ENCODE peak calls at places on chromosomes 11 and 22, in nine cellular contexts. One of them, this sample, is unnamed.

GRCh38 chr22:46054878-46055158 is 77.9 kb upstream of the WNT7B start:
- DNase-seq in amniotic stem cell: no peak
- DNase-seq in GM12892: no peak
- DNase-seq in stimulated activated CD8-positive, alpha-beta memory T cell treated with anti-CD3 and anti-CD28 coated beads, Interleukin-15, amount 100 ng/mL, for 1 hour: no peak
- DNase-seq in stimulated activated effector memory CD8-positive, alpha-beta T cell treated with anti-CD3 and anti-CD28 coated beads, Interleukin-12 subunit alpha, Interleukin-12 subunit beta, amount 100 ng/mL, for 72 hours: no peak
- DNase-seq in AG10803: no peak
- DNase-seq in astrocyte of the hippocampus: no peak
- DNase-seq in naive thymus-derived CD8-positive, alpha-beta T cell: no peak
- DNase-seq in activated T-cell treated with anti-CD3 and anti-CD28 coated beads for 48 hours: no peak
- DNase-seq in this sample: no peak

GRCh38 chr11:26778000-26778757 is 56.3 kb upstream of the SLC5A12 start:
- DNase-seq in AG10803: peak
- DNase-seq in activated T-cell treated with anti-CD3 and anti-CD28 coated beads for 48 hours: no peak
- DNase-seq in amniotic stem cell: peak
- DNase-seq in stimulated activated effector memory CD8-positive, alpha-beta T cell treated with anti-CD3 and anti-CD28 coated beads, Interleukin-12 subunit alpha, Interleukin-12 subunit beta, amount 100 ng/mL, for 72 hours: no peak
- DNase-seq in GM12892: no peak
- DNase-seq in stimulated activated CD8-positive, alpha-beta memory T cell treated with anti-CD3 and anti-CD28 coated beads, Interleukin-15, amount 100 ng/mL, for 1 hour: no peak
- DNase-seq in astrocyte of the hippocampus: peak
- DNase-seq in naive thymus-derived CD8-positive, alpha-beta T cell: no peak
- DNase-seq in this sample: no peak

GRCh38 chr11:30245621-30246020 is 14.8 kb downstream of the FSHB start:
- DNase-seq in AG10803: no peak
- DNase-seq in astrocyte of the hippocampus: peak
- DNase-seq in GM12892: no peak
- DNase-seq in stimulated activated CD8-positive, alpha-beta memory T cell treated with anti-CD3 and anti-CD28 coated beads, Interleukin-15, amount 100 ng/mL, for 1 hour: no peak
- DNase-seq in amniotic stem cell: no peak
- DNase-seq in stimulated activated effector memory CD8-positive, alpha-beta T cell treated with anti-CD3 and anti-CD28 coated beads, Interleukin-12 subunit alpha, Interleukin-12 subunit beta, amount 100 ng/mL, for 72 hours: no peak
- DNase-seq in activated T-cell treated with anti-CD3 and anti-CD28 coated beads for 48 hours: no peak
- DNase-seq in naive thymus-derived CD8-positive, alpha-beta T cell: no peak
- DNase-seq in this sample: peak

GRCh38 chr11:65432133-65432650 is 9.6 kb downstream of the NEAT1 start:
- DNase-seq in activated T-cell treated with anti-CD3 and anti-CD28 coated beads for 48 hours: no peak
- DNase-seq in AG10803: peak
- DNase-seq in naive thymus-derived CD8-positive, alpha-beta T cell: no peak
- DNase-seq in amniotic stem cell: no peak
- DNase-seq in stimulated activated CD8-positive, alpha-beta memory T cell treated with anti-CD3 and anti-CD28 coated beads, Interleukin-15, amount 100 ng/mL, for 1 hour: no peak
- DNase-seq in astrocyte of the hippocampus: peak
- DNase-seq in stimulated activated effector memory CD8-positive, alpha-beta T cell treated with anti-CD3 and anti-CD28 coated beads, Interleukin-12 subunit alpha, Interleukin-12 subunit beta, amount 100 ng/mL, for 72 hours: no peak
- DNase-seq in GM12892: no peak
- DNase-seq in this sample: peak

GRCh38 chr11:62443390-62444201 is 24.8 kb downstream of the SCGB1A1 start:
- DNase-seq in activated T-cell treated with anti-CD3 and anti-CD28 coated beads for 48 hours: no peak
- DNase-seq in astrocyte of the hippocampus: no peak
- DNase-seq in stimulated activated effector memory CD8-positive, alpha-beta T cell treated with anti-CD3 and anti-CD28 coated beads, Interleukin-12 subunit alpha, Interleukin-12 subunit beta, amount 100 ng/mL, for 72 hours: no peak
- DNase-seq in naive thymus-derived CD8-positive, alpha-beta T cell: no peak
- DNase-seq in AG10803: peak
- DNase-seq in GM12892: no peak
- DNase-seq in amniotic stem cell: no peak
- DNase-seq in stimulated activated CD8-positive, alpha-beta memory T cell treated with anti-CD3 and anti-CD28 coated beads, Interleukin-15, amount 100 ng/mL, for 1 hour: no peak
- DNase-seq in this sample: peak

GRCh38 chr11:45089845-45090499 is 56.5 kb upstream of the PRDM11 start:
- DNase-seq in amniotic stem cell: no peak
- DNase-seq in activated T-cell treated with anti-CD3 and anti-CD28 coated beads for 48 hours: no peak
- DNase-seq in AG10803: peak
- DNase-seq in stimulated activated effector memory CD8-positive, alpha-beta T cell treated with anti-CD3 and anti-CD28 coated beads, Interleukin-12 subunit alpha, Interleukin-12 subunit beta, amount 100 ng/mL, for 72 hours: no peak
- DNase-seq in GM12892: no peak
- DNase-seq in stimulated activated CD8-positive, alpha-beta memory T cell treated with anti-CD3 and anti-CD28 coated beads, Interleukin-15, amount 100 ng/mL, for 1 hour: no peak
- DNase-seq in astrocyte of the hippocampus: peak
- DNase-seq in naive thymus-derived CD8-positive, alpha-beta T cell: no peak
- DNase-seq in this sample: peak

GRCh38 chr11:81574301-81574700 is 1159.4 kb downstream of the FAM181B start:
- DNase-seq in GM12892: no peak
- DNase-seq in stimulated activated effector memory CD8-positive, alpha-beta T cell treated with anti-CD3 and anti-CD28 coated beads, Interleukin-12 subunit alpha, Interleukin-12 subunit beta, amount 100 ng/mL, for 72 hours: no peak
- DNase-seq in stimulated activated CD8-positive, alpha-beta memory T cell treated with anti-CD3 and anti-CD28 coated beads, Interleukin-15, amount 100 ng/mL, for 1 hour: no peak
- DNase-seq in activated T-cell treated with anti-CD3 and anti-CD28 coated beads for 48 hours: no peak
- DNase-seq in amniotic stem cell: no peak
- DNase-seq in astrocyte of the hippocampus: no peak
- DNase-seq in naive thymus-derived CD8-positive, alpha-beta T cell: no peak
- DNase-seq in AG10803: no peak
- DNase-seq in this sample: no peak

GRCh38 chr11:103055174-103055890 is 36.6 kb downstream of the DCUN1D5 start:
- DNase-seq in activated T-cell treated with anti-CD3 and anti-CD28 coated beads for 48 hours: no peak
- DNase-seq in stimulated activated effector memory CD8-positive, alpha-beta T cell treated with anti-CD3 and anti-CD28 coated beads, Interleukin-12 subunit alpha, Interleukin-12 subunit beta, amount 100 ng/mL, for 72 hours: no peak
- DNase-seq in naive thymus-derived CD8-positive, alpha-beta T cell: no peak
- DNase-seq in AG10803: peak
- DNase-seq in stimulated activated CD8-positive, alpha-beta memory T cell treated with anti-CD3 and anti-CD28 coated beads, Interleukin-15, amount 100 ng/mL, for 1 hour: no peak
- DNase-seq in amniotic stem cell: peak
- DNase-seq in GM12892: no peak
- DNase-seq in astrocyte of the hippocampus: peak
- DNase-seq in this sample: peak

GRCh38 chr11:12556155-12556554 is 118.1 kb upstream of the TEAD1 start:
- DNase-seq in stimulated activated CD8-positive, alpha-beta memory T cell treated with anti-CD3 and anti-CD28 coated beads, Interleukin-15, amount 100 ng/mL, for 1 hour: no peak
- DNase-seq in GM12892: no peak
- DNase-seq in activated T-cell treated with anti-CD3 and anti-CD28 coated beads for 48 hours: no peak
- DNase-seq in stimulated activated effector memory CD8-positive, alpha-beta T cell treated with anti-CD3 and anti-CD28 coated beads, Interleukin-12 subunit alpha, Interleukin-12 subunit beta, amount 100 ng/mL, for 72 hours: no peak
- DNase-seq in naive thymus-derived CD8-positive, alpha-beta T cell: no peak
- DNase-seq in AG10803: peak
- DNase-seq in astrocyte of the hippocampus: peak
- DNase-seq in amniotic stem cell: no peak
- DNase-seq in this sample: peak

GRCh38 chr11:126426820-126427749 is 71.6 kb downstream of the ST3GAL4 start:
- DNase-seq in GM12892: no peak
- DNase-seq in amniotic stem cell: no peak
- DNase-seq in astrocyte of the hippocampus: no peak
- DNase-seq in stimulated activated effector memory CD8-positive, alpha-beta T cell treated with anti-CD3 and anti-CD28 coated beads, Interleukin-12 subunit alpha, Interleukin-12 subunit beta, amount 100 ng/mL, for 72 hours: no peak
- DNase-seq in AG10803: no peak
- DNase-seq in stimulated activated CD8-positive, alpha-beta memory T cell treated with anti-CD3 and anti-CD28 coated beads, Interleukin-15, amount 100 ng/mL, for 1 hour: no peak
- DNase-seq in naive thymus-derived CD8-positive, alpha-beta T cell: no peak
- DNase-seq in activated T-cell treated with anti-CD3 and anti-CD28 coated beads for 48 hours: no peak
- DNase-seq in this sample: no peak

GRCh38 chr11:65402790-65403189 is 16.4 kb downstream of the FRMD8 start:
- DNase-seq in naive thymus-derived CD8-positive, alpha-beta T cell: no peak
- DNase-seq in astrocyte of the hippocampus: no peak
- DNase-seq in amniotic stem cell: no peak
- DNase-seq in AG10803: no peak
- DNase-seq in stimulated activated effector memory CD8-positive, alpha-beta T cell treated with anti-CD3 and anti-CD28 coated beads, Interleukin-12 subunit alpha, Interleukin-12 subunit beta, amount 100 ng/mL, for 72 hours: no peak
- DNase-seq in GM12892: no peak
- DNase-seq in stimulated activated CD8-positive, alpha-beta memory T cell treated with anti-CD3 and anti-CD28 coated beads, Interleukin-15, amount 100 ng/mL, for 1 hour: no peak
- DNase-seq in activated T-cell treated with anti-CD3 and anti-CD28 coated beads for 48 hours: no peak
- DNase-seq in this sample: no peak

GRCh38 chr11:121958978-121959340 is 157.1 kb downstream of the BLID start:
- DNase-seq in stimulated activated CD8-positive, alpha-beta memory T cell treated with anti-CD3 and anti-CD28 coated beads, Interleukin-15, amount 100 ng/mL, for 1 hour: no peak
- DNase-seq in AG10803: peak
- DNase-seq in naive thymus-derived CD8-positive, alpha-beta T cell: no peak
- DNase-seq in amniotic stem cell: no peak
- DNase-seq in activated T-cell treated with anti-CD3 and anti-CD28 coated beads for 48 hours: no peak
- DNase-seq in astrocyte of the hippocampus: no peak
- DNase-seq in GM12892: no peak
- DNase-seq in stimulated activated effector memory CD8-positive, alpha-beta T cell treated with anti-CD3 and anti-CD28 coated beads, Interleukin-12 subunit alpha, Interleukin-12 subunit beta, amount 100 ng/mL, for 72 hours: no peak
- DNase-seq in this sample: peak

GRCh38 chr22:17858033-17858432 is 83.8 kb upstream of the BID start:
- DNase-seq in amniotic stem cell: no peak
- DNase-seq in AG10803: no peak
- DNase-seq in stimulated activated effector memory CD8-positive, alpha-beta T cell treated with anti-CD3 and anti-CD28 coated beads, Interleukin-12 subunit alpha, Interleukin-12 subunit beta, amount 100 ng/mL, for 72 hours: no peak
- DNase-seq in GM12892: no peak
- DNase-seq in activated T-cell treated with anti-CD3 and anti-CD28 coated beads for 48 hours: no peak
- DNase-seq in stimulated activated CD8-positive, alpha-beta memory T cell treated with anti-CD3 and anti-CD28 coated beads, Interleukin-15, amount 100 ng/mL, for 1 hour: no peak
- DNase-seq in astrocyte of the hippocampus: no peak
- DNase-seq in naive thymus-derived CD8-positive, alpha-beta T cell: no peak
- DNase-seq in this sample: no peak

GRCh38 chr11:44971185-44971584 is 20.5 kb upstream of the TP53I11 start:
- DNase-seq in GM12892: no peak
- DNase-seq in naive thymus-derived CD8-positive, alpha-beta T cell: no peak
- DNase-seq in stimulated activated CD8-positive, alpha-beta memory T cell treated with anti-CD3 and anti-CD28 coated beads, Interleukin-15, amount 100 ng/mL, for 1 hour: no peak
- DNase-seq in amniotic stem cell: no peak
- DNase-seq in activated T-cell treated with anti-CD3 and anti-CD28 coated beads for 48 hours: no peak
- DNase-seq in AG10803: no peak
- DNase-seq in astrocyte of the hippocampus: no peak
- DNase-seq in stimulated activated effector memory CD8-positive, alpha-beta T cell treated with anti-CD3 and anti-CD28 coated beads, Interleukin-12 subunit alpha, Interleukin-12 subunit beta, amount 100 ng/mL, for 72 hours: no peak
- DNase-seq in this sample: no peak

GRCh38 chr11:45960387-45961110 is 38.1 kb downstream of the LARGE2 start:
- DNase-seq in naive thymus-derived CD8-positive, alpha-beta T cell: no peak
- DNase-seq in stimulated activated CD8-positive, alpha-beta memory T cell treated with anti-CD3 and anti-CD28 coated beads, Interleukin-15, amount 100 ng/mL, for 1 hour: no peak
- DNase-seq in amniotic stem cell: no peak
- DNase-seq in activated T-cell treated with anti-CD3 and anti-CD28 coated beads for 48 hours: no peak
- DNase-seq in GM12892: no peak
- DNase-seq in AG10803: peak
- DNase-seq in astrocyte of the hippocampus: no peak
- DNase-seq in stimulated activated effector memory CD8-positive, alpha-beta T cell treated with anti-CD3 and anti-CD28 coated beads, Interleukin-12 subunit alpha, Interleukin-12 subunit beta, amount 100 ng/mL, for 72 hours: no peak
- DNase-seq in this sample: no peak

GRCh38 chr11:125257751-125258150 is 93.2 kb downstream of the PKNOX2 start:
- DNase-seq in amniotic stem cell: no peak
- DNase-seq in AG10803: no peak
- DNase-seq in stimulated activated effector memory CD8-positive, alpha-beta T cell treated with anti-CD3 and anti-CD28 coated beads, Interleukin-12 subunit alpha, Interleukin-12 subunit beta, amount 100 ng/mL, for 72 hours: no peak
- DNase-seq in activated T-cell treated with anti-CD3 and anti-CD28 coated beads for 48 hours: no peak
- DNase-seq in astrocyte of the hippocampus: no peak
- DNase-seq in stimulated activated CD8-positive, alpha-beta memory T cell treated with anti-CD3 and anti-CD28 coated beads, Interleukin-15, amount 100 ng/mL, for 1 hour: no peak
- DNase-seq in naive thymus-derived CD8-positive, alpha-beta T cell: no peak
- DNase-seq in GM12892: no peak
- DNase-seq in this sample: no peak

GRCh38 chr11:58525037-58525614 is 17.2 kb upstream of the OR5B21 start:
- DNase-seq in GM12892: peak
- DNase-seq in activated T-cell treated with anti-CD3 and anti-CD28 coated beads for 48 hours: no peak
- DNase-seq in astrocyte of the hippocampus: no peak
- DNase-seq in AG10803: no peak
- DNase-seq in amniotic stem cell: no peak
- DNase-seq in stimulated activated CD8-positive, alpha-beta memory T cell treated with anti-CD3 and anti-CD28 coated beads, Interleukin-15, amount 100 ng/mL, for 1 hour: no peak
- DNase-seq in stimulated activated effector memory CD8-positive, alpha-beta T cell treated with anti-CD3 and anti-CD28 coated beads, Interleukin-12 subunit alpha, Interleukin-12 subunit beta, amount 100 ng/mL, for 72 hours: no peak
- DNase-seq in naive thymus-derived CD8-positive, alpha-beta T cell: peak
- DNase-seq in this sample: no peak

GRCh38 chr11:58390551-58391063 is 16.1 kb downstream of the OR5B3 start:
- DNase-seq in astrocyte of the hippocampus: no peak
- DNase-seq in stimulated activated CD8-positive, alpha-beta memory T cell treated with anti-CD3 and anti-CD28 coated beads, Interleukin-15, amount 100 ng/mL, for 1 hour: no peak
- DNase-seq in GM12892: no peak
- DNase-seq in AG10803: no peak
- DNase-seq in activated T-cell treated with anti-CD3 and anti-CD28 coated beads for 48 hours: no peak
- DNase-seq in stimulated activated effector memory CD8-positive, alpha-beta T cell treated with anti-CD3 and anti-CD28 coated beads, Interleukin-12 subunit alpha, Interleukin-12 subunit beta, amount 100 ng/mL, for 72 hours: no peak
- DNase-seq in amniotic stem cell: no peak
- DNase-seq in naive thymus-derived CD8-positive, alpha-beta T cell: no peak
- DNase-seq in this sample: no peak

GRCh38 chr11:109039611-109040010 is 374.7 kb downstream of the DDX10 start:
- DNase-seq in AG10803: no peak
- DNase-seq in astrocyte of the hippocampus: peak
- DNase-seq in naive thymus-derived CD8-positive, alpha-beta T cell: no peak
- DNase-seq in activated T-cell treated with anti-CD3 and anti-CD28 coated beads for 48 hours: no peak
- DNase-seq in stimulated activated effector memory CD8-positive, alpha-beta T cell treated with anti-CD3 and anti-CD28 coated beads, Interleukin-12 subunit alpha, Interleukin-12 subunit beta, amount 100 ng/mL, for 72 hours: no peak
- DNase-seq in stimulated activated CD8-positive, alpha-beta memory T cell treated with anti-CD3 and anti-CD28 coated beads, Interleukin-15, amount 100 ng/mL, for 1 hour: no peak
- DNase-seq in amniotic stem cell: no peak
- DNase-seq in GM12892: no peak
- DNase-seq in this sample: no peak

GRCh38 chr11:117328414-117329010 is 858 bp downstream of the CEP164 start:
- DNase-seq in activated T-cell treated with anti-CD3 and anti-CD28 coated beads for 48 hours: no peak
- DNase-seq in GM12892: no peak
- DNase-seq in naive thymus-derived CD8-positive, alpha-beta T cell: no peak
- DNase-seq in stimulated activated effector memory CD8-positive, alpha-beta T cell treated with anti-CD3 and anti-CD28 coated beads, Interleukin-12 subunit alpha, Interleukin-12 subunit beta, amount 100 ng/mL, for 72 hours: no peak
- DNase-seq in stimulated activated CD8-positive, alpha-beta memory T cell treated with anti-CD3 and anti-CD28 coated beads, Interleukin-15, amount 100 ng/mL, for 1 hour: no peak
- DNase-seq in astrocyte of the hippocampus: peak
- DNase-seq in AG10803: no peak
- DNase-seq in amniotic stem cell: no peak
- DNase-seq in this sample: peak

GRCh38 chr11:100875521-100875869 is 188.4 kb downstream of the ARHGAP42 start:
- DNase-seq in amniotic stem cell: no peak
- DNase-seq in GM12892: no peak
- DNase-seq in activated T-cell treated with anti-CD3 and anti-CD28 coated beads for 48 hours: no peak
- DNase-seq in AG10803: no peak
- DNase-seq in astrocyte of the hippocampus: no peak
- DNase-seq in stimulated activated CD8-positive, alpha-beta memory T cell treated with anti-CD3 and anti-CD28 coated beads, Interleukin-15, amount 100 ng/mL, for 1 hour: no peak
- DNase-seq in stimulated activated effector memory CD8-positive, alpha-beta T cell treated with anti-CD3 and anti-CD28 coated beads, Interleukin-12 subunit alpha, Interleukin-12 subunit beta, amount 100 ng/mL, for 72 hours: no peak
- DNase-seq in naive thymus-derived CD8-positive, alpha-beta T cell: no peak
- DNase-seq in this sample: no peak

GRCh38 chr11:44611088-44611487 is 45.6 kb downstream of the CD82 start:
- DNase-seq in activated T-cell treated with anti-CD3 and anti-CD28 coated beads for 48 hours: no peak
- DNase-seq in naive thymus-derived CD8-positive, alpha-beta T cell: no peak
- DNase-seq in stimulated activated CD8-positive, alpha-beta memory T cell treated with anti-CD3 and anti-CD28 coated beads, Interleukin-15, amount 100 ng/mL, for 1 hour: no peak
- DNase-seq in amniotic stem cell: no peak
- DNase-seq in AG10803: no peak
- DNase-seq in GM12892: no peak
- DNase-seq in astrocyte of the hippocampus: no peak
- DNase-seq in stimulated activated effector memory CD8-positive, alpha-beta T cell treated with anti-CD3 and anti-CD28 coated beads, Interleukin-12 subunit alpha, Interleukin-12 subunit beta, amount 100 ng/mL, for 72 hours: no peak
- DNase-seq in this sample: no peak

GRCh38 chr22:46390652-46391301 is 55.3 kb downstream of the TRMU start:
- DNase-seq in GM12892: no peak
- DNase-seq in AG10803: peak
- DNase-seq in amniotic stem cell: peak
- DNase-seq in stimulated activated effector memory CD8-positive, alpha-beta T cell treated with anti-CD3 and anti-CD28 coated beads, Interleukin-12 subunit alpha, Interleukin-12 subunit beta, amount 100 ng/mL, for 72 hours: no peak
- DNase-seq in activated T-cell treated with anti-CD3 and anti-CD28 coated beads for 48 hours: no peak
- DNase-seq in stimulated activated CD8-positive, alpha-beta memory T cell treated with anti-CD3 and anti-CD28 coated beads, Interleukin-15, amount 100 ng/mL, for 1 hour: no peak
- DNase-seq in astrocyte of the hippocampus: peak
- DNase-seq in naive thymus-derived CD8-positive, alpha-beta T cell: no peak
- DNase-seq in this sample: peak

GRCh38 chr22:23066200-23067022 is 3.9 kb upstream of the GNAZ start:
- DNase-seq in amniotic stem cell: no peak
- DNase-seq in activated T-cell treated with anti-CD3 and anti-CD28 coated beads for 48 hours: no peak
- DNase-seq in stimulated activated CD8-positive, alpha-beta memory T cell treated with anti-CD3 and anti-CD28 coated beads, Interleukin-15, amount 100 ng/mL, for 1 hour: no peak
- DNase-seq in astrocyte of the hippocampus: no peak
- DNase-seq in stimulated activated effector memory CD8-positive, alpha-beta T cell treated with anti-CD3 and anti-CD28 coated beads, Interleukin-12 subunit alpha, Interleukin-12 subunit beta, amount 100 ng/mL, for 72 hours: no peak
- DNase-seq in GM12892: peak
- DNase-seq in AG10803: no peak
- DNase-seq in naive thymus-derived CD8-positive, alpha-beta T cell: no peak
- DNase-seq in this sample: no peak

GRCh38 chr11:64120951-64121569 is 44.9 kb downstream of the MACROD1 start:
- DNase-seq in stimulated activated CD8-positive, alpha-beta memory T cell treated with anti-CD3 and anti-CD28 coated beads, Interleukin-15, amount 100 ng/mL, for 1 hour: no peak
- DNase-seq in stimulated activated effector memory CD8-positive, alpha-beta T cell treated with anti-CD3 and anti-CD28 coated beads, Interleukin-12 subunit alpha, Interleukin-12 subunit beta, amount 100 ng/mL, for 72 hours: no peak
- DNase-seq in amniotic stem cell: no peak
- DNase-seq in astrocyte of the hippocampus: peak
- DNase-seq in AG10803: peak
- DNase-seq in naive thymus-derived CD8-positive, alpha-beta T cell: no peak
- DNase-seq in GM12892: no peak
- DNase-seq in activated T-cell treated with anti-CD3 and anti-CD28 coated beads for 48 hours: no peak
- DNase-seq in this sample: peak

GRCh38 chr22:50530280-50530856 is 556 bp upstream of the TYMP start:
- DNase-seq in naive thymus-derived CD8-positive, alpha-beta T cell: no peak
- DNase-seq in AG10803: peak
- DNase-seq in amniotic stem cell: no peak
- DNase-seq in astrocyte of the hippocampus: peak
- DNase-seq in stimulated activated effector memory CD8-positive, alpha-beta T cell treated with anti-CD3 and anti-CD28 coated beads, Interleukin-12 subunit alpha, Interleukin-12 subunit beta, amount 100 ng/mL, for 72 hours: no peak
- DNase-seq in GM12892: peak
- DNase-seq in stimulated activated CD8-positive, alpha-beta memory T cell treated with anti-CD3 and anti-CD28 coated beads, Interleukin-15, amount 100 ng/mL, for 1 hour: no peak
- DNase-seq in activated T-cell treated with anti-CD3 and anti-CD28 coated beads for 48 hours: peak
- DNase-seq in this sample: peak